ENCODE peak calls at places on chromosomes 3 and 15, in seven cellular contexts. One of them, this sample, is unnamed.

GRCh38 chr3:142129516-142130171 is 19.7 kb downstream of the TFDP2 start:
- DNase-seq in endothelial cell of umbilical vein: no peak
- DNase-seq in dorsolateral prefrontal cortex: no peak
- DNase-seq in lower lobe of right lung: no peak
- DNase-seq in pancreas: no peak
- DNase-seq in HL-60: no peak
- DNase-seq in fibroblast of lung: no peak
- DNase-seq in this sample: no peak

GRCh38 chr15:99993262-99993661 is 260.0 kb upstream of the LYSMD4 start:
- DNase-seq in endothelial cell of umbilical vein: no peak
- DNase-seq in dorsolateral prefrontal cortex: peak; percentile 14
- DNase-seq in lower lobe of right lung: no peak
- DNase-seq in pancreas: no peak
- DNase-seq in HL-60: no peak
- DNase-seq in fibroblast of lung: no peak
- DNase-seq in this sample: peak; percentile 34

GRCh38 chr3:193225726-193226125 is 15.3 kb upstream of the PLAAT1 start:
- DNase-seq in endothelial cell of umbilical vein: no peak
- DNase-seq in dorsolateral prefrontal cortex: no peak
- DNase-seq in lower lobe of right lung: no peak
- DNase-seq in pancreas: no peak
- DNase-seq in HL-60: no peak
- DNase-seq in fibroblast of lung: no peak
- DNase-seq in this sample: no peak

GRCh38 chr15:59918994-59919951 is 84.8 kb upstream of the FOXB1 start:
- DNase-seq in endothelial cell of umbilical vein: peak; percentile 26
- DNase-seq in dorsolateral prefrontal cortex: no peak
- DNase-seq in lower lobe of right lung: no peak
- DNase-seq in pancreas: no peak
- DNase-seq in HL-60: no peak
- DNase-seq in fibroblast of lung: no peak
- DNase-seq in this sample: no peak

GRCh38 chr3:158727499-158728377 is 4.5 kb downstream of the RARRES1 start:
- DNase-seq in endothelial cell of umbilical vein: peak; percentile 80
- DNase-seq in dorsolateral prefrontal cortex: no peak
- DNase-seq in lower lobe of right lung: no peak
- DNase-seq in pancreas: peak; percentile 35
- DNase-seq in HL-60: peak; percentile 27
- DNase-seq in fibroblast of lung: peak; percentile 91
- DNase-seq in this sample: no peak

GRCh38 chr3:71695000-71695482 is 30.2 kb downstream of the EIF4E3 start:
- DNase-seq in endothelial cell of umbilical vein: no peak
- DNase-seq in dorsolateral prefrontal cortex: no peak
- DNase-seq in lower lobe of right lung: no peak
- DNase-seq in pancreas: peak; percentile 21
- DNase-seq in HL-60: no peak
- DNase-seq in fibroblast of lung: no peak
- DNase-seq in this sample: no peak

GRCh38 chr3:47000198-47000815 is 20.8 kb downstream of the NBEAL2 start:
- DNase-seq in endothelial cell of umbilical vein: no peak
- DNase-seq in dorsolateral prefrontal cortex: no peak
- DNase-seq in lower lobe of right lung: peak; percentile 35
- DNase-seq in pancreas: no peak
- DNase-seq in HL-60: no peak
- DNase-seq in fibroblast of lung: no peak
- DNase-seq in this sample: no peak

GRCh38 chr3:9244495-9245183 is 4.8 kb downstream of the SRGAP3 start:
- DNase-seq in endothelial cell of umbilical vein: no peak
- DNase-seq in dorsolateral prefrontal cortex: no peak
- DNase-seq in lower lobe of right lung: no peak
- DNase-seq in pancreas: no peak
- DNase-seq in HL-60: no peak
- DNase-seq in fibroblast of lung: no peak
- DNase-seq in this sample: no peak

GRCh38 chr3:99172736-99173657 is 271.5 kb upstream of the DCBLD2 start:
- DNase-seq in endothelial cell of umbilical vein: peak; percentile 76
- DNase-seq in dorsolateral prefrontal cortex: no peak
- DNase-seq in lower lobe of right lung: no peak
- DNase-seq in pancreas: peak; percentile 11
- DNase-seq in HL-60: peak; percentile 5
- DNase-seq in fibroblast of lung: peak; percentile 85
- DNase-seq in this sample: no peak

GRCh38 chr3:167575000-167575399 is 78.7 kb downstream of the WDR49 start:
- DNase-seq in endothelial cell of umbilical vein: no peak
- DNase-seq in dorsolateral prefrontal cortex: no peak
- DNase-seq in lower lobe of right lung: no peak
- DNase-seq in pancreas: no peak
- DNase-seq in HL-60: no peak
- DNase-seq in fibroblast of lung: no peak
- DNase-seq in this sample: no peak

GRCh38 chr3:176896640-176897039 is 300.6 kb downstream of the TBL1XR1 start:
- DNase-seq in endothelial cell of umbilical vein: no peak
- DNase-seq in dorsolateral prefrontal cortex: no peak
- DNase-seq in lower lobe of right lung: no peak
- DNase-seq in pancreas: no peak
- DNase-seq in HL-60: no peak
- DNase-seq in fibroblast of lung: no peak
- DNase-seq in this sample: no peak

GRCh38 chr3:79954756-79955155 is 187.0 kb upstream of the ROBO1 start:
- DNase-seq in endothelial cell of umbilical vein: no peak
- DNase-seq in dorsolateral prefrontal cortex: no peak
- DNase-seq in lower lobe of right lung: no peak
- DNase-seq in pancreas: no peak
- DNase-seq in HL-60: no peak
- DNase-seq in fibroblast of lung: no peak
- DNase-seq in this sample: no peak

GRCh38 chr3:186239321-186239720 is 122.7 kb downstream of the DGKG start:
- DNase-seq in endothelial cell of umbilical vein: no peak
- DNase-seq in dorsolateral prefrontal cortex: no peak
- DNase-seq in lower lobe of right lung: no peak
- DNase-seq in pancreas: no peak
- DNase-seq in HL-60: no peak
- DNase-seq in fibroblast of lung: peak; percentile 24
- DNase-seq in this sample: no peak

GRCh38 chr3:121957674-121958419 is 63.6 kb downstream of the SLC15A2 start:
- DNase-seq in endothelial cell of umbilical vein: no peak
- DNase-seq in dorsolateral prefrontal cortex: no peak
- DNase-seq in lower lobe of right lung: no peak
- DNase-seq in pancreas: no peak
- DNase-seq in HL-60: no peak
- DNase-seq in fibroblast of lung: no peak
- DNase-seq in this sample: no peak

GRCh38 chr15:41950127-41950483 is 22.3 kb downstream of the EHD4 start:
- DNase-seq in endothelial cell of umbilical vein: no peak
- DNase-seq in dorsolateral prefrontal cortex: no peak
- DNase-seq in lower lobe of right lung: no peak
- DNase-seq in pancreas: no peak
- DNase-seq in HL-60: no peak
- DNase-seq in fibroblast of lung: no peak
- DNase-seq in this sample: no peak
- H3K27ac ChIP-seq in endothelial cell of umbilical vein: peak overlapping the region; percentile 68
- H3K27ac ChIP-seq in dorsolateral prefrontal cortex: no peak overlapping the region
- H3K27ac ChIP-seq in lower lobe of right lung: peak overlapping the region; percentile 32
- H3K27ac ChIP-seq in pancreas: peak overlapping the region; percentile 40
- H3K27ac ChIP-seq in HL-60: no peak overlapping the region
- H3K27ac ChIP-seq in fibroblast of lung: peak overlapping the region; percentile 6
- H3K27ac ChIP-seq in this sample: no peak overlapping the region

DNA sequence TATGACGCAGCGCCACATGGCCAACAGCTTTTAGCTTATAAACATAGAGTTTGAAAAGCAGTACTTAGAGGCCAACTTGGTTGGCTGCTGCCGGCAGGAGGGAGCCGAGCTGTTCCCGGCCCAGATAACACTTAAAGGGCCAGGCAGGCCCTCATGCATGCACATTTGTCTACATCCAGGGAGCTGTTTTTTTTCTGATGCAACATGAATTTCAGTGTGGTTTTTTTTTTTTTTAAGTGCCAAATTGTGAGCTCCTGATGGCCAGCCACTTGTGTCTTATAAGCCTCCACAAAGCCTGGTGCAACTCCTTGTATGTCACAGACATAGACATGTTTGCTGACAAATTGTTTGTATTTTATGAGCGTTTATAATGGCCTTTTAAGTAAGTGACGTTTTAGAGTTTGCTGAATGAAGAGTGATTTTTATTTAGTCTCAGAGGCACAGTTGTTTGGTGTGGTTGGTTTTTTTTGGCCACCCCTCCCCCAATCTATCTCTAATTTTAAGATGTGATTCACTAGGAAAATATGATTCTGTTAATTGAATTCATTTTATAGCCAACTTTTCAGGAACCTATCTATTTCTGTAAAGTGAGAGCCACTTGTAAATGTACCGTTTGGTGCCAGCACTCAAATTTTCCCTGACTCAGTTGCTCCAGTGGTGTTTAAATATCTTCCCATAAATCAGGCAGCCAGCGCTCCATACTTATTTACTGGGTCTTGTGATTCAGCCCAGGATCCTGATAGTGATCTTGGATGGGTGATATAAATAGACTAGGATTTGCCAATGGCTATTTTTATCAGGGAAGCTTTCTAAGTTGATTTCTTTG is 134.3 kb downstream of the VGLL4 start:
- DNase-seq in endothelial cell of umbilical vein: peak; percentile 89
- DNase-seq in dorsolateral prefrontal cortex: peak; percentile 39
- DNase-seq in lower lobe of right lung: peak; percentile 67
- DNase-seq in pancreas: peak; percentile 71
- DNase-seq in HL-60: no peak
- DNase-seq in fibroblast of lung: peak; percentile 99
- DNase-seq in this sample: peak; percentile 31
- TF ChIP-seq CTCF in endothelial cell of umbilical vein: no peak
- TF ChIP-seq CTCF in dorsolateral prefrontal cortex: peak; percentile 14
- TF ChIP-seq CTCF in lower lobe of right lung: peak; percentile 14
- TF ChIP-seq CTCF in pancreas: no peak
- TF ChIP-seq CTCF in HL-60: no peak
- TF ChIP-seq CTCF in fibroblast of lung: peak; percentile 40
- TF ChIP-seq CTCF in this sample: no peak

GRCh38 chr3:171320721-171321120 is 139.5 kb downstream of the TNIK start:
- DNase-seq in endothelial cell of umbilical vein: no peak
- DNase-seq in dorsolateral prefrontal cortex: no peak
- DNase-seq in lower lobe of right lung: no peak
- DNase-seq in pancreas: no peak
- DNase-seq in HL-60: no peak
- DNase-seq in fibroblast of lung: peak; percentile 64
- DNase-seq in this sample: no peak
- H3K27ac ChIP-seq in endothelial cell of umbilical vein: no peak overlapping the region
- H3K27ac ChIP-seq in dorsolateral prefrontal cortex: peak overlapping the region; percentile 46
- H3K27ac ChIP-seq in lower lobe of right lung: no peak overlapping the region
- H3K27ac ChIP-seq in pancreas: no peak overlapping the region
- H3K27ac ChIP-seq in HL-60: no peak overlapping the region
- H3K27ac ChIP-seq in fibroblast of lung: no peak overlapping the region
- H3K27ac ChIP-seq in this sample: no peak overlapping the region

GRCh38 chr3:32395451-32395970 is 3.9 kb downstream of the CMTM7 start:
- DNase-seq in endothelial cell of umbilical vein: no peak
- DNase-seq in dorsolateral prefrontal cortex: no peak
- DNase-seq in lower lobe of right lung: no peak
- DNase-seq in pancreas: no peak
- DNase-seq in HL-60: no peak
- DNase-seq in fibroblast of lung: no peak
- DNase-seq in this sample: no peak

GRCh38 chr3:32392530-32393302 is 1.1 kb downstream of the CMTM7 start:
- DNase-seq in endothelial cell of umbilical vein: peak; percentile 69
- DNase-seq in dorsolateral prefrontal cortex: no peak
- DNase-seq in lower lobe of right lung: peak; percentile 70
- DNase-seq in pancreas: no peak
- DNase-seq in HL-60: no peak
- DNase-seq in fibroblast of lung: peak; percentile 80
- DNase-seq in this sample: peak; percentile 64

GRCh38 chr3:32387512-32387911 is 4.1 kb upstream of the CMTM7 start:
- DNase-seq in endothelial cell of umbilical vein: no peak
- DNase-seq in dorsolateral prefrontal cortex: no peak
- DNase-seq in lower lobe of right lung: no peak
- DNase-seq in pancreas: no peak
- DNase-seq in HL-60: no peak
- DNase-seq in fibroblast of lung: no peak
- DNase-seq in this sample: no peak

GRCh38 chr3:32391643-32392529 is at the start of gene CMTM7:
- DNase-seq in endothelial cell of umbilical vein: peak; percentile 65
- DNase-seq in dorsolateral prefrontal cortex: no peak
- DNase-seq in lower lobe of right lung: peak; percentile 87
- DNase-seq in pancreas: peak; percentile 63
- DNase-seq in HL-60: no peak
- DNase-seq in fibroblast of lung: peak; percentile 50
- DNase-seq in this sample: peak; percentile 62
- TF ChIP-seq CTCF in endothelial cell of umbilical vein: no peak
- TF ChIP-seq CTCF in dorsolateral prefrontal cortex: no peak
- TF ChIP-seq CTCF in lower lobe of right lung: no peak
- TF ChIP-seq CTCF in pancreas: no peak
- TF ChIP-seq CTCF in HL-60: no peak
- TF ChIP-seq CTCF in fibroblast of lung: no peak
- TF ChIP-seq CTCF in this sample: no peak

GRCh38 chr3:68334547-68334946 is 597.8 kb downstream of the TAFA4 start:
- DNase-seq in endothelial cell of umbilical vein: no peak
- DNase-seq in dorsolateral prefrontal cortex: no peak
- DNase-seq in lower lobe of right lung: no peak
- DNase-seq in pancreas: no peak
- DNase-seq in HL-60: no peak
- DNase-seq in fibroblast of lung: no peak
- DNase-seq in this sample: no peak
- H3K27ac ChIP-seq in endothelial cell of umbilical vein: no peak overlapping the region
- H3K27ac ChIP-seq in dorsolateral prefrontal cortex: no peak overlapping the region
- H3K27ac ChIP-seq in lower lobe of right lung: no peak overlapping the region
- H3K27ac ChIP-seq in pancreas: no peak overlapping the region
- H3K27ac ChIP-seq in HL-60: no peak overlapping the region
- H3K27ac ChIP-seq in fibroblast of lung: no peak overlapping the region
- H3K27ac ChIP-seq in this sample: no peak overlapping the region

GRCh38 chr3:37558580-37558979 is 303.1 kb upstream of the CTDSPL start:
- DNase-seq in endothelial cell of umbilical vein: no peak
- DNase-seq in dorsolateral prefrontal cortex: no peak
- DNase-seq in lower lobe of right lung: no peak
- DNase-seq in pancreas: no peak
- DNase-seq in HL-60: no peak
- DNase-seq in fibroblast of lung: no peak
- DNase-seq in this sample: no peak

GRCh38 chr3:37556789-37557301 is 304.8 kb upstream of the CTDSPL start:
- DNase-seq in endothelial cell of umbilical vein: no peak
- DNase-seq in dorsolateral prefrontal cortex: no peak
- DNase-seq in lower lobe of right lung: no peak
- DNase-seq in pancreas: no peak
- DNase-seq in HL-60: no peak
- DNase-seq in fibroblast of lung: no peak
- DNase-seq in this sample: no peak

GRCh38 chr3:37559461-37559860 is 302.2 kb upstream of the CTDSPL start:
- DNase-seq in endothelial cell of umbilical vein: no peak
- DNase-seq in dorsolateral prefrontal cortex: no peak
- DNase-seq in lower lobe of right lung: no peak
- DNase-seq in pancreas: no peak
- DNase-seq in HL-60: no peak
- DNase-seq in fibroblast of lung: no peak
- DNase-seq in this sample: no peak

GRCh38 chr3:37554364-37554763 is 307.3 kb upstream of the CTDSPL start:
- DNase-seq in endothelial cell of umbilical vein: no peak
- DNase-seq in dorsolateral prefrontal cortex: no peak
- DNase-seq in lower lobe of right lung: no peak
- DNase-seq in pancreas: no peak
- DNase-seq in HL-60: no peak
- DNase-seq in fibroblast of lung: no peak
- DNase-seq in this sample: no peak
- TF ChIP-seq CTCF in endothelial cell of umbilical vein: no peak
- TF ChIP-seq CTCF in dorsolateral prefrontal cortex: no peak
- TF ChIP-seq CTCF in lower lobe of right lung: no peak
- TF ChIP-seq CTCF in pancreas: no peak
- TF ChIP-seq CTCF in HL-60: no peak
- TF ChIP-seq CTCF in fibroblast of lung: no peak
- TF ChIP-seq CTCF in this sample: no peak

This sample was measured in breast epithelium.